ENCODE peak calls at places on chromosome 12, in four cellular contexts. P, L, S and B are unnamed samples.

GRCh38 chr12:93347054-93347786 is 30.5 kb upstream of the NUDT4 start:
- DNase-seq in S (no peak), L (no peak), P (no peak), B (no peak)

GRCh38 chr12:117570608-117571007 is 209.2 kb upstream of the NOS1 start:
- DNase-seq in S (no peak), L (no peak), P (no peak), B (no peak)

GRCh38 chr12:107330901-107331431 is 237.6 kb upstream of the CRY1 start:
- DNase-seq in S (no peak), P (no peak), L (no peak), B (no peak)

GRCh38 chr12:132953771-132954170 is 2.3 kb downstream of the ZNF605 start:
- DNase-seq in S (no peak), P (no peak), L (no peak), B (no peak)

GRCh38 chr12:38144601-38145436 is 171.8 kb upstream of the ALG10B start:
- DNase-seq in L (no peak), P (no peak), S (no peak), B (no peak)

GRCh38 chr12:63150255-63151060 is 543 bp downstream of the AVPR1A start:
- DNase-seq in L (no peak), S (peak; percentile 24), P (no peak), B (no peak)

GRCh38 chr12:106645074-106645421 is 62.2 kb downstream of the RFX4 start:
- DNase-seq in P (no peak), L (no peak), S (no peak), B (no peak)

GRCh38 chr12:6228535-6229223 is 28.5 kb downstream of the CD9 start:
- DNase-seq in S (peak; percentile 63), P (no peak), L (no peak), B (no peak)

GRCh38 chr12:121523741-121524140 is 57.1 kb downstream of the KDM2B start:
- DNase-seq in P (no peak), L (no peak), S (no peak), B (no peak)

GRCh38 chr12:64001439-64001838 is 156.9 kb downstream of the SRGAP1 start:
- DNase-seq in L (no peak), P (peak; percentile 45), S (no peak), B (no peak)

GRCh38 chr12:105076098-105076497 is 8.2 kb downstream of the ALDH1L2 start:
- DNase-seq in S (no peak), P (peak; percentile 93), L (no peak), B (no peak)

GRCh38 chr12:56115329-56115728 is 1.1 kb upstream of the RPL41 start:
- DNase-seq in S (no peak), L (no peak), P (peak; percentile 17), B (no peak)

GRCh38 chr12:123948401-123949117 is 24.1 kb downstream of the CCDC92 start:
- DNase-seq in L (no peak), P (no peak), S (no peak), B (no peak)

GRCh38 chr12:121139301-121139700 is 6.6 kb downstream of the P2RX7 start:
- DNase-seq in L (no peak), P (no peak), S (no peak), B (no peak)

GRCh38 chr12:5254703-5255102 is 177.2 kb upstream of the NTF3 start:
- DNase-seq in L (no peak), S (no peak), P (peak; percentile 63), B (no peak)

GRCh38 chr12:59078027-59078426 is 157.7 kb upstream of the LRIG3 start:
- DNase-seq in L (no peak), P (peak; percentile 23), S (no peak), B (no peak)

GRCh38 chr12:56037161-56037560 is 4.6 kb upstream of the RPS26 start:
- DNase-seq in P (no peak), S (no peak), L (no peak), B (no peak)

GRCh38 chr12:56528836-56529235 is 7.2 kb downstream of the RBMS2 start:
- DNase-seq in L (no peak), S (no peak), P (peak; percentile 34), B (no peak)

GRCh38 chr12:116265361-116266128 is 11.9 kb downstream of the MED13L start:
- DNase-seq in L (no peak), P (peak; percentile 49), S (no peak), B (no peak)

GRCh38 chr12:132562489-132563045 is 47.8 kb downstream of the LRCOL1 start:
- DNase-seq in L (no peak), P (no peak), S (no peak), B (no peak)

GRCh38 chr12:49505672-49506071 is 33.2 kb upstream of the KCNH3 start:
- DNase-seq in P (no peak), L (no peak), S (no peak), B (no peak)

GRCh38 chr12:98470469-98471082 is 44.8 kb upstream of the TMPO start:
- DNase-seq in L (peak; percentile 74), P (peak; percentile 30), S (no peak), B (no peak)

GRCh38 chr12:112239881-112240280 is 114.5 kb downstream of the TRAFD1 start:
- DNase-seq in P (no peak), S (no peak), L (no peak), B (no peak)

GRCh38 chr12:52645120-52645761 is 6.8 kb downstream of the KRT2 start:
- DNase-seq in S (no peak), L (peak; percentile 76), P (no peak), B (no peak)

GRCh38 chr12:132967736-132968135 is 11.6 kb upstream of the ZNF605 start:
- DNase-seq in S (no peak), L (no peak), P (no peak), B (no peak)

DNA sequence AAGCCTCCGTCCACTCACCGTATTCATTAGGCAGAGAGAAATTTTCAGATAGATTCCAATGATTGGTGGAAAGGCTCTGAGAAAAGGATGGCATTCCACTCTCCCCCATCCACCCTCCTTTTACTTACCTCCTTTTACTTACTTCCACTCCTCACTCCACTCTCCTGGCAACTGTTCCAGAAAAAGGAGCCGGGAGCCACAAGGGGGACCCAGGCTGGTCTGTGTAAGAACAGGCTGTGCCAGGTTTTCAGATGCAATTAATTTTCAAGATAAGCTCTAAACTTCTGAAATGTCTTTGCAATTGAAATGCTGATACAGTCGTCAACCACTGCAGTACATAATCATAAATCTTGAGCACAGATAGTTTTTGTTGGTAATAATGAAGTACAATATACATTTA is 248.8 kb downstream of the ANO6 start:
- DNase-seq in L (no peak), P (no peak), S (no peak), B (no peak)
- TF ChIP-seq CTCF in L (no peak), P (no peak), S (peak; percentile 10), B (no peak)

GRCh38 chr12:89932950-89933349 is 224.3 kb upstream of the ATP2B1 start:
- DNase-seq in L (no peak), S (no peak), P (peak; percentile 23), B (no peak)

GRCh38 chr12:89933911-89934310 is 225.3 kb upstream of the ATP2B1 start:
- DNase-seq in S (no peak), L (no peak), P (peak; percentile 88), B (no peak)

GRCh38 chr12:89939468-89940215 is 231.0 kb upstream of the ATP2B1 start:
- DNase-seq in L (no peak), S (no peak), P (no peak), B (no peak)

GRCh38 chr12:89936631-89937030 is 228.0 kb upstream of the ATP2B1 start:
- DNase-seq in P (no peak), S (no peak), L (no peak), B (no peak)

GRCh38 chr12:89935850-89936249 is 227.2 kb upstream of the ATP2B1 start:
- DNase-seq in S (no peak), L (no peak), P (no peak), B (no peak)
- TF ChIP-seq CTCF in S (no peak), L (no peak), P (no peak), B (no peak)

GRCh38 chr12:130938186-130938585 is 15.5 kb upstream of the ADGRD1 start:
- DNase-seq in P (no peak), S (no peak), L (no peak), B (no peak)
- TF ChIP-seq CTCF in P (no peak), S (no peak), L (no peak), B (no peak)

GRCh38 chr12:23342407-23342806 is 607.1 kb downstream of the SOX5 start:
- DNase-seq in S (no peak), P (no peak), L (no peak), B (no peak)

GRCh38 chr12:23340351-23340750 is 609.1 kb downstream of the SOX5 start:
- DNase-seq in P (no peak), S (no peak), L (no peak), B (no peak)

GRCh38 chr12:23335593-23335992 is 613.9 kb downstream of the SOX5 start:
- DNase-seq in P (no peak), L (no peak), S (no peak), B (no peak)

GRCh38 chr12:23333938-23334337 is 615.5 kb downstream of the SOX5 start:
- DNase-seq in P (no peak), S (no peak), L (no peak), B (no peak)

GRCh38 chr12:23337213-23337612 is 612.3 kb downstream of the SOX5 start:
- DNase-seq in L (no peak), P (no peak), S (no peak), B (no peak)
- TF ChIP-seq CTCF in L (no peak), P (no peak), S (no peak), B (no peak)

GRCh38 chr12:24630446-24630845 is 318.5 kb downstream of the BCAT1 start:
- DNase-seq in L (no peak), S (no peak), P (no peak), B (no peak)
- TF ChIP-seq CTCF in L (no peak), S (no peak), P (no peak), B (no peak)

GRCh38 chr12:103836345-103836744 is 4.7 kb downstream of the NT5DC3 start:
- DNase-seq in L (no peak), P (no peak), S (no peak), B (no peak)

GRCh38 chr12:103832048-103832798 is 8.8 kb downstream of the NT5DC3 start:
- DNase-seq in L (no peak), S (no peak), P (no peak), B (peak; percentile 18)

GRCh38 chr12:103833095-103833777 is 7.8 kb downstream of the NT5DC3 start:
- DNase-seq in L (no peak), S (no peak), P (peak; percentile 72), B (no peak)

GRCh38 chr12:103834897-103835390 is 6.1 kb downstream of the NT5DC3 start:
- DNase-seq in P (no peak), S (no peak), L (no peak), B (no peak)

GRCh38 chr12:103833891-103834290 is 7.1 kb downstream of the NT5DC3 start:
- DNase-seq in P (no peak), S (no peak), L (no peak), B (no peak)
- TF ChIP-seq CTCF in P (no peak), S (no peak), L (no peak), B (no peak)